ENCODE peak calls at places on chromosomes 13 and 19, in five cellular contexts. O is breast epithelium, T is heart left ventricle, Q is neuronal stem cell, Z is tibial nerve. K is an unnamed sample. For H3K4me1, the result is how much of the 10 kb centered on the place peaks cover.

GRCh38 chr19:49355890-49356289 is 6.3 kb downstream of the TEAD2 start:
- DNase-seq in O (no peak), T (no peak), Q (no peak), Z (no peak), K (peak)

GRCh38 chr13:75440100-75440499 is 41.9 kb downstream of the TBC1D4 start:
- DNase-seq in O (no peak), T (no peak), Q (no peak), Z (no peak), K (no peak)

GRCh38 chr13:78121459-78122348 is 203.1 kb upstream of the EDNRB start:
- DNase-seq in O (no peak), T (no peak), Q (peak), Z (peak), K (no peak)

GRCh38 chr19:5927439-5927821 is 13.4 kb downstream of the CAPS start:
- DNase-seq in O (no peak), T (no peak), Q (no peak), Z (no peak), K (no peak)

GRCh38 chr19:47447470-47448359 is 24.0 kb downstream of the SLC8A2 start:
- DNase-seq in O (no peak), T (no peak), Q (peak), Z (no peak), K (peak)

GRCh38 chr13:34863360-34864135 is 78.5 kb upstream of the NBEA start:
- DNase-seq in O (no peak), T (no peak), Q (no peak), Z (no peak), K (no peak)

GRCh38 chr19:51372649-51373504 is at the start of gene NKG7:
- DNase-seq in O (no peak), T (no peak), Q (no peak), Z (no peak), K (no peak)

GRCh38 chr13:25391932-25392331 is 20.2 kb downstream of the ATP8A2 start:
- DNase-seq in O (no peak), T (no peak), Q (no peak), Z (no peak), K (no peak)

GRCh38 chr19:44799627-44800257 is 9.2 kb upstream of the BCAM start:
- DNase-seq in O (no peak), T (no peak), Q (no peak), Z (no peak), K (no peak)

GRCh38 chr13:44790289-44790688 is 199.0 kb downstream of the NUFIP1 start:
- DNase-seq in O (no peak), T (no peak), Q (no peak), Z (no peak), K (no peak)

DNA sequence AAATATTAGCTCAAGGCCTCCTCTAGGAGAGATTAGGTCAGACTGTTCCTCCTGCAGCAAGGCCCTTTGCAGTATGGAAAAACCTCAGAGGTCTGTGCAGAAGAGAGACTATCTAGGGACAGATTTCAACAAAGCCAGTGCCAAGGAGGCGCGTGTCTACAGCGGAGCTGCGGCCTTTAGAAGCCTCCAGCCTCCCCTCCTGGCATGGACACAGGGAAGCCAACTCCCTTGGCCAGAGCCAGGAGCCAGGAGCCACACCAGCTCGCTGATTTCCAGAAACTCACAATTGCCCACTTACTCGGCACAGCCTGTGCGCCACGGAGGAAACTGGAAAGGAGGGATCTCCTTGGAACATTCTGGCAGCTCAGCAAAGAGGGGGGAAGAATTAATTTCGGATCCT is 63.4 kb downstream of the INSR start:
- DNase-seq in O (no peak), T (peak), Q (no peak), Z (no peak), K (no peak)
- H3K27ac ChIP-seq in O (no peak), T (peak), Q (no peak), Z (peak), K (no peak)

GRCh38 chr13:110236431-110236830 is 70.5 kb downstream of the COL4A1 start:
- DNase-seq in O (no peak), T (no peak), Q (no peak), Z (no peak), K (no peak)
- H3K4me1 ChIP-seq in O (under half), T (half or more), Q (under half), Z (under half), K (under half)

GRCh38 chr13:77026255-77026782 is 640 bp downstream of the FBXL3 start:
- DNase-seq in O (peak), T (peak), Q (peak), Z (peak), K (peak)
- H3K27ac ChIP-seq in O (peak), T (peak), Q (peak), Z (peak), K (peak)

DNA sequence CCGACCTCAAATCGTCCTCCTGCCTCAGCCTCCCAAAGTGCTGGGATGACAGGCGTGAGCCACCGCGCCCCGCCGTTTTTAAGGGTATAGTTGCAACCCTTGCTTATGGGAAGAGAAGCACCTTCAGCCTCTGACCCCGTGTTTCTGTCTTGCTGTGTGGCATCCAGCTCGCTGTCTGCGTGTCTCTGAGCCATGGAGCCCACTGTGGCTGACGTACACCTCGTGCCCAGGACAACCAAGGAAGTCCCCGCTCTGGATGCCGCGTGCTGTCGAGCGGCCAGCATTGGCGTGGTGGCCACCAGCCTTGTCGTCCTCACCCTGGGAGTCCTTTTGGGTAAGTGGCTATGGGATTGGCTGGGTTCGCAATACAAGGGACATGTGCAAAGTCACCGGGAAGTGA is 29.5 kb downstream of the TMPRSS9 start:
- DNase-seq in O (no peak), T (no peak), Q (no peak), Z (no peak), K (no peak)
- H3K4me1 ChIP-seq in O (under half), T (under half), Q (under half), Z (under half), K (under half)

GRCh38 chr19:43599635-43600295 is 3.4 kb downstream of the ZNF576 start:
- DNase-seq in O (no peak), T (no peak), Q (no peak), Z (no peak), K (no peak)
- H3K27ac ChIP-seq in O (peak), T (no peak), Q (no peak), Z (peak), K (no peak)

DNA sequence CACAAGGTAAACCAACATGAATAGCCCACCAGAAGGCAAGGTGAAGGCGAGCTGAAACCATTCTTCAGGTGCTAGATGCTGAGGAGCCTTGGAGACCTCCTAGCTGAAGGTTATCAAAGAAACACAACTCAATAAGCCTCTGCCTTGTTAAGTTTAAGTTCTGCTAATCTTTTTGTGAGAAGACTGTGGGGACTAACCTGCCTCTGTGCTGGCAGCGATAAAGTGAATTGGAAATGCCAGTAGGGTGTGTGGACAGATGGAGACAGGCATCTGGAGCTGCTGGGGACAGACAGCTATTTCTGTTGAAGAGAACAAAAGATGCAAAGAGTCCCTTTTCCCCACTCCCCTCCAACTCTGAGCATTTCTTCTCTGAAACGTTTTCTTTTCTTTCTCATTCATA is 33.5 kb upstream of the FLT1 start:
- DNase-seq in O (no peak), T (no peak), Q (no peak), Z (no peak), K (no peak)
- H3K4me1 ChIP-seq in O (under half), T (under half), Q (under half), Z (under half), K (under half)